ENCODE peak calls at places on chromosomes 16 and 17, in five cellular contexts. One of them, this sample, is unnamed. For H3K36me3, the result is how much of the 10 kb centered on the place peaks cover.

GRCh38 chr16:27109666-27110523 is 43.2 kb downstream of the C16orf82 start:
- DNase-seq in hepatocyte: peak
- DNase-seq in uterus: peak
- DNase-seq in colonic mucosa: peak
- DNase-seq in lung: peak
- DNase-seq in this sample: peak

GRCh38 chr17:17122781-17123483 is 80.7 kb downstream of the MPRIP start:
- DNase-seq in hepatocyte: no peak
- DNase-seq in uterus: no peak
- DNase-seq in colonic mucosa: no peak
- DNase-seq in lung: no peak
- DNase-seq in this sample: no peak

GRCh38 chr17:34758747-34759146 is 179.4 kb downstream of the TMEM132E start:
- DNase-seq in hepatocyte: no peak
- DNase-seq in uterus: no peak
- DNase-seq in colonic mucosa: no peak
- DNase-seq in lung: no peak
- DNase-seq in this sample: no peak

GRCh38 chr17:35807371-35808144 is 1.7 kb upstream of the TAF15 start:
- DNase-seq in hepatocyte: no peak
- DNase-seq in uterus: no peak
- DNase-seq in colonic mucosa: no peak
- DNase-seq in lung: no peak
- DNase-seq in this sample: no peak

GRCh38 chr17:66165537-66166123 is 26.3 kb downstream of the CEP112 start:
- DNase-seq in hepatocyte: peak
- DNase-seq in uterus: no peak
- DNase-seq in colonic mucosa: no peak
- DNase-seq in lung: no peak
- DNase-seq in this sample: no peak

GRCh38 chr17:40167685-40168261 is 9.5 kb upstream of the RAPGEFL1 start:
- DNase-seq in hepatocyte: no peak
- DNase-seq in uterus: no peak
- DNase-seq in colonic mucosa: no peak
- DNase-seq in lung: no peak
- DNase-seq in this sample: no peak

GRCh38 chr17:62592305-62593099 is 35.0 kb upstream of the MRC2 start:
- DNase-seq in hepatocyte: no peak
- DNase-seq in uterus: no peak
- DNase-seq in colonic mucosa: no peak
- DNase-seq in lung: no peak
- DNase-seq in this sample: no peak

GRCh38 chr16:69123894-69124293 is 8.5 kb downstream of the CHTF8 start:
- DNase-seq in hepatocyte: peak
- DNase-seq in uterus: no peak
- DNase-seq in colonic mucosa: peak
- DNase-seq in lung: no peak
- DNase-seq in this sample: no peak

GRCh38 chr17:74358696-74359095 is 3.0 kb downstream of the BTBD17 start:
- DNase-seq in hepatocyte: no peak
- DNase-seq in uterus: no peak
- DNase-seq in colonic mucosa: no peak
- DNase-seq in lung: no peak
- DNase-seq in this sample: no peak

GRCh38 chr17:72077326-72077960 is 43.4 kb upstream of the SOX9 start:
- DNase-seq in hepatocyte: no peak
- DNase-seq in uterus: no peak
- DNase-seq in colonic mucosa: no peak
- DNase-seq in lung: no peak
- DNase-seq in this sample: no peak

GRCh38 chr16:81879625-81880024 is 100.5 kb downstream of the PLCG2 start:
- DNase-seq in hepatocyte: no peak
- DNase-seq in uterus: no peak
- DNase-seq in colonic mucosa: no peak
- DNase-seq in lung: no peak
- DNase-seq in this sample: no peak

GRCh38 chr16:47574091-47575054 is 113.2 kb downstream of the PHKB start:
- DNase-seq in hepatocyte: no peak
- DNase-seq in uterus: no peak
- DNase-seq in colonic mucosa: no peak
- DNase-seq in lung: no peak
- DNase-seq in this sample: no peak

GRCh38 chr17:76716834-76717205 is 6.1 kb upstream of the MXRA7 start:
- DNase-seq in hepatocyte: no peak
- DNase-seq in uterus: no peak
- DNase-seq in colonic mucosa: no peak
- DNase-seq in lung: no peak
- DNase-seq in this sample: no peak

GRCh38 chr16:85126731-85127662 is 14.7 kb upstream of the CIBAR2 start:
- DNase-seq in hepatocyte: peak
- DNase-seq in uterus: peak
- DNase-seq in colonic mucosa: no peak
- DNase-seq in lung: no peak
- DNase-seq in this sample: no peak

GRCh38 chr17:35390663-35391062 is 17.2 kb upstream of the SLFN11 start:
- DNase-seq in hepatocyte: no peak
- DNase-seq in uterus: no peak
- DNase-seq in colonic mucosa: no peak
- DNase-seq in lung: no peak
- DNase-seq in this sample: no peak

GRCh38 chr16:64983983-64984382 is 137.9 kb downstream of the CDH11 start:
- DNase-seq in hepatocyte: peak
- DNase-seq in uterus: no peak
- DNase-seq in colonic mucosa: peak
- DNase-seq in lung: peak
- DNase-seq in this sample: no peak

GRCh38 chr17:13537211-13537610 is 64.5 kb downstream of the HS3ST3A1 start:
- DNase-seq in hepatocyte: no peak
- DNase-seq in uterus: no peak
- DNase-seq in colonic mucosa: no peak
- DNase-seq in lung: no peak
- DNase-seq in this sample: no peak

GRCh38 chr17:65022751-65023421 is 33.7 kb downstream of the GNA13 start:
- DNase-seq in hepatocyte: no peak
- DNase-seq in uterus: no peak
- DNase-seq in colonic mucosa: no peak
- DNase-seq in lung: no peak
- DNase-seq in this sample: no peak

GRCh38 chr17:82278786-82279379 is 5.4 kb upstream of the CSNK1D start:
- DNase-seq in hepatocyte: no peak
- DNase-seq in uterus: no peak
- DNase-seq in colonic mucosa: no peak
- DNase-seq in lung: no peak
- DNase-seq in this sample: no peak

GRCh38 chr16:88049020-88049419 is 97.8 kb downstream of the BANP start:
- DNase-seq in hepatocyte: no peak
- DNase-seq in uterus: no peak
- DNase-seq in colonic mucosa: no peak
- DNase-seq in lung: no peak
- DNase-seq in this sample: peak

GRCh38 chr17:47720754-47721533 is 12.1 kb upstream of the TBX21 start:
- DNase-seq in hepatocyte: peak
- DNase-seq in uterus: no peak
- DNase-seq in colonic mucosa: no peak
- DNase-seq in lung: no peak
- DNase-seq in this sample: no peak

GRCh38 chr16:2246301-2246885 is 5.0 kb downstream of the ECI1 start:
- DNase-seq in hepatocyte: no peak
- DNase-seq in uterus: no peak
- DNase-seq in colonic mucosa: no peak
- DNase-seq in lung: no peak
- DNase-seq in this sample: no peak

GRCh38 chr17:8133398-8133797 is 9.5 kb upstream of the HES7 start:
- DNase-seq in hepatocyte: no peak
- DNase-seq in uterus: no peak
- DNase-seq in colonic mucosa: no peak
- DNase-seq in lung: no peak
- DNase-seq in this sample: no peak

GRCh38 chr17:63275318-63275967 is 170.7 kb downstream of the CYB561 start:
- DNase-seq in hepatocyte: peak
- DNase-seq in uterus: no peak
- DNase-seq in colonic mucosa: no peak
- DNase-seq in lung: no peak
- DNase-seq in this sample: no peak

GRCh38 chr17:31254654-31255053 is 42.4 kb downstream of the OMG start:
- DNase-seq in hepatocyte: no peak
- DNase-seq in uterus: no peak
- DNase-seq in colonic mucosa: no peak
- DNase-seq in lung: no peak
- DNase-seq in this sample: no peak

GRCh38 chr17:73309727-73310555 is 1.9 kb downstream of the CDC42EP4 start:
- DNase-seq in hepatocyte: peak
- DNase-seq in uterus: no peak
- DNase-seq in colonic mucosa: peak
- DNase-seq in lung: no peak
- DNase-seq in this sample: no peak

GRCh38 chr17:82534401-82534812 is 14.9 kb downstream of the FOXK2 start:
- DNase-seq in hepatocyte: no peak
- DNase-seq in uterus: no peak
- DNase-seq in colonic mucosa: no peak
- DNase-seq in lung: no peak
- DNase-seq in this sample: no peak

GRCh38 chr16:10514369-10515055 is 65.9 kb downstream of the EMP2 start:
- DNase-seq in hepatocyte: peak
- DNase-seq in uterus: peak
- DNase-seq in colonic mucosa: peak
- DNase-seq in lung: peak
- DNase-seq in this sample: no peak

GRCh38 chr16:3623642-3624041 is 12.2 kb upstream of the SLX4 start:
- DNase-seq in hepatocyte: no peak
- DNase-seq in uterus: no peak
- DNase-seq in colonic mucosa: no peak
- DNase-seq in lung: no peak
- DNase-seq in this sample: no peak

GRCh38 chr16:30656974-30657865 is 1.0 kb upstream of the FBRS start:
- DNase-seq in hepatocyte: no peak
- DNase-seq in uterus: no peak
- DNase-seq in colonic mucosa: no peak
- DNase-seq in lung: no peak
- DNase-seq in this sample: no peak

DNA sequence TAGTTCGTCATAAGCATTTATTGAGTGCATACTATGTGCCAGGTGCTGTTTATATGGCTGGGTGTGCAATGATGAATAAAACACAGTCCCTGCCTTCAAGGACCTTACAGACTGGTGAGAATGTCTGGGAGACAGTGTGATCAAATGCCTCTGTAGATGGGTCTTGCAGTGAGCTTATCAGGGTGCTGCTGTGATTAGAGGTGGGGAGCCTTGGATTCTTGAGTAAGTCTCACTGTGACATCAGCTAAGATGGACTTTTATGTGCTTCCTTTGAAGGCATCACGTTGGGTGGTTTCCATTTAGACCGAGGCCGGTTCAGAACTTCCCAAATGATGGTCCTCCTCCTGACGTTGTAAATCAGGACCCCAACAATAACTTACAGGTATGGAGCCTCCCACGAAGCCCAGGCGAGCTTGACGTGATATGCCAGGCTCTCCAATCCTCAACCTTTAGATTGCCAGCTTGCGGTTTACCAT is 10.0 kb downstream of the HERPUD1 start:
- DNase-seq in hepatocyte: no peak
- DNase-seq in uterus: no peak
- DNase-seq in colonic mucosa: no peak
- DNase-seq in lung: no peak
- DNase-seq in this sample: no peak
- H3K36me3 ChIP-seq in hepatocyte: under half
- H3K36me3 ChIP-seq in uterus: under half
- H3K36me3 ChIP-seq in colonic mucosa: half or more
- H3K36me3 ChIP-seq in lung: half or more
- H3K36me3 ChIP-seq in this sample: half or more

GRCh38 chr17:78418627-78419026 is 40.2 kb downstream of the PGS1 start:
- DNase-seq in hepatocyte: no peak
- DNase-seq in uterus: no peak
- DNase-seq in colonic mucosa: no peak
- DNase-seq in lung: no peak
- DNase-seq in this sample: no peak

GRCh38 chr17:78415821-78416301 is 37.4 kb downstream of the PGS1 start:
- DNase-seq in hepatocyte: no peak
- DNase-seq in uterus: no peak
- DNase-seq in colonic mucosa: no peak
- DNase-seq in lung: no peak
- DNase-seq in this sample: no peak

GRCh38 chr17:78417531-78417909 is 39.1 kb downstream of the PGS1 start:
- DNase-seq in hepatocyte: no peak
- DNase-seq in uterus: no peak
- DNase-seq in colonic mucosa: no peak
- DNase-seq in lung: no peak
- DNase-seq in this sample: no peak

GRCh38 chr17:78416311-78416711 is 37.9 kb downstream of the PGS1 start:
- DNase-seq in hepatocyte: no peak
- DNase-seq in uterus: no peak
- DNase-seq in colonic mucosa: peak
- DNase-seq in lung: no peak
- DNase-seq in this sample: no peak

GRCh38 chr17:78416791-78417530 is 38.5 kb downstream of the PGS1 start:
- DNase-seq in hepatocyte: peak
- DNase-seq in uterus: peak
- DNase-seq in colonic mucosa: peak
- DNase-seq in lung: peak
- DNase-seq in this sample: no peak
- H3K4me3 ChIP-seq in hepatocyte: no peak
- H3K4me3 ChIP-seq in uterus: no peak
- H3K4me3 ChIP-seq in colonic mucosa: no peak
- H3K4me3 ChIP-seq in lung: no peak
- H3K4me3 ChIP-seq in this sample: peak

DNA sequence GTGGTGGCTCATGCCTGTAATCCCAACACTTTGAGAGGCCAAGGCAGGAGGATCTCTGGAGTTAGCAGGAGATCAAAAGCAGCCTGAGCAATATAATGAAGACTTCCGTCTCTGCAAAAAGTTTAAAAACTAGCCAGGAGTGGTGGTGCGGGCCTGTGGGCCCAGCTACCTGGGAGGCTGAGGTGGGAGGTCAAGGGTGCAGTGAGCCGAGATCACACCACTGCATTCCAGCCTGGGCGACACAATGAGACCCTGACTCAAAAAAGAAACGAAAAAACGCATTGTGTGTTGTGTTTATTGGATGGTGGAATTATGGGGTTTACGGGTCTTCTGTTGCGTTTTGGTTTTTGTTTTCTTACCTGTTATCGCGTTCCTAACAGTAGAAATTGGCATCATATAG is 863 bp upstream of the DDX19A start:
- DNase-seq in hepatocyte: no peak
- DNase-seq in uterus: no peak
- DNase-seq in colonic mucosa: no peak
- DNase-seq in lung: no peak
- DNase-seq in this sample: no peak
- H3K27ac ChIP-seq in hepatocyte: peak
- H3K27ac ChIP-seq in uterus: peak
- H3K27ac ChIP-seq in colonic mucosa: no peak
- H3K27ac ChIP-seq in lung: no peak
- H3K27ac ChIP-seq in this sample: peak

GRCh38 chr17:45310380-45311324 is 6.2 kb downstream of the MAP3K14 start:
- DNase-seq in hepatocyte: no peak
- DNase-seq in uterus: no peak
- DNase-seq in colonic mucosa: peak
- DNase-seq in lung: no peak
- DNase-seq in this sample: peak
- H3K36me3 ChIP-seq in hepatocyte: under half
- H3K36me3 ChIP-seq in uterus: under half
- H3K36me3 ChIP-seq in colonic mucosa: under half
- H3K36me3 ChIP-seq in lung: under half
- H3K36me3 ChIP-seq in this sample: under half

This sample was measured in left ventricle myocardium inferior.